ENCODE peak calls at places on chromosomes 11 and 22, in five cellular contexts. One of them, this sample, is unnamed.

GRCh38 chr22:46073683-46074504 is 76.4 kb upstream of the PPARA start:
- DNase-seq in DND-41: peak
- DNase-seq in cardiac fibroblast: peak
- DNase-seq in MM.1S: no peak
- DNase-seq in neural crest cell: no peak
- DNase-seq in this sample: no peak

GRCh38 chr11:18754308-18754707 is 28.3 kb upstream of the IGSF22 start:
- DNase-seq in cardiac fibroblast: peak
- DNase-seq in MM.1S: no peak
- DNase-seq in neural crest cell: no peak
- DNase-seq in DND-41: no peak
- DNase-seq in this sample: no peak

GRCh38 chr11:7348432-7349298 is 97.0 kb downstream of the SYT9 start:
- DNase-seq in neural crest cell: no peak
- DNase-seq in MM.1S: no peak
- DNase-seq in DND-41: no peak
- DNase-seq in cardiac fibroblast: no peak
- DNase-seq in this sample: no peak

GRCh38 chr11:19951558-19952083 is 208.7 kb downstream of the DBX1 start:
- DNase-seq in DND-41: no peak
- DNase-seq in cardiac fibroblast: peak
- DNase-seq in MM.1S: peak
- DNase-seq in neural crest cell: no peak
- DNase-seq in this sample: peak

GRCh38 chr11:17000987-17001386 is 13.2 kb downstream of the PLEKHA7 start:
- DNase-seq in neural crest cell: no peak
- DNase-seq in MM.1S: no peak
- DNase-seq in DND-41: no peak
- DNase-seq in cardiac fibroblast: no peak
- DNase-seq in this sample: no peak

GRCh38 chr22:18091916-18092526 is 14.2 kb downstream of the PEX26 start:
- DNase-seq in DND-41: no peak
- DNase-seq in neural crest cell: no peak
- DNase-seq in cardiac fibroblast: peak
- DNase-seq in MM.1S: peak
- DNase-seq in this sample: no peak

GRCh38 chr11:66090288-66090687 is 20.2 kb downstream of the PACS1 start:
- DNase-seq in neural crest cell: no peak
- DNase-seq in DND-41: no peak
- DNase-seq in MM.1S: no peak
- DNase-seq in cardiac fibroblast: no peak
- DNase-seq in this sample: no peak

GRCh38 chr22:27724706-27725105 is 76.8 kb downstream of the MN1 start:
- DNase-seq in neural crest cell: no peak
- DNase-seq in MM.1S: no peak
- DNase-seq in cardiac fibroblast: no peak
- DNase-seq in DND-41: no peak
- DNase-seq in this sample: no peak

GRCh38 chr11:72004515-72005346 is 6.0 kb downstream of the IL18BP start:
- DNase-seq in MM.1S: no peak
- DNase-seq in DND-41: no peak
- DNase-seq in neural crest cell: no peak
- DNase-seq in cardiac fibroblast: no peak
- DNase-seq in this sample: no peak

GRCh38 chr11:37630866-37631265 is 1032.8 kb upstream of the RAG2 start:
- DNase-seq in MM.1S: no peak
- DNase-seq in DND-41: no peak
- DNase-seq in cardiac fibroblast: no peak
- DNase-seq in neural crest cell: no peak
- DNase-seq in this sample: no peak

GRCh38 chr11:115504279-115505158 is at the start of gene CADM1:
- DNase-seq in DND-41: no peak
- DNase-seq in cardiac fibroblast: peak
- DNase-seq in neural crest cell: peak
- DNase-seq in MM.1S: peak
- DNase-seq in this sample: peak

GRCh38 chr11:57761301-57762234 is at the start of gene CTNND1:
- DNase-seq in DND-41: peak
- DNase-seq in neural crest cell: peak
- DNase-seq in cardiac fibroblast: peak
- DNase-seq in MM.1S: no peak
- DNase-seq in this sample: peak

GRCh38 chr11:43245471-43245870 is 66.3 kb upstream of the API5 start:
- DNase-seq in DND-41: no peak
- DNase-seq in neural crest cell: no peak
- DNase-seq in cardiac fibroblast: no peak
- DNase-seq in MM.1S: no peak
- DNase-seq in this sample: no peak

GRCh38 chr11:842370-843002 is at the start of the genes POLR2L and TSPAN4:
- DNase-seq in DND-41: peak
- DNase-seq in cardiac fibroblast: peak
- DNase-seq in MM.1S: peak
- DNase-seq in neural crest cell: peak
- DNase-seq in this sample: peak

GRCh38 chr22:22698263-22698750 is 53.9 kb downstream of the GGTLC2 start:
- DNase-seq in MM.1S: no peak
- DNase-seq in cardiac fibroblast: no peak
- DNase-seq in neural crest cell: no peak
- DNase-seq in DND-41: no peak
- DNase-seq in this sample: peak

GRCh38 chr11:65789230-65790103 is 2.6 kb downstream of the OVOL1 start:
- DNase-seq in cardiac fibroblast: no peak
- DNase-seq in neural crest cell: no peak
- DNase-seq in DND-41: no peak
- DNase-seq in MM.1S: no peak
- DNase-seq in this sample: no peak

DNA sequence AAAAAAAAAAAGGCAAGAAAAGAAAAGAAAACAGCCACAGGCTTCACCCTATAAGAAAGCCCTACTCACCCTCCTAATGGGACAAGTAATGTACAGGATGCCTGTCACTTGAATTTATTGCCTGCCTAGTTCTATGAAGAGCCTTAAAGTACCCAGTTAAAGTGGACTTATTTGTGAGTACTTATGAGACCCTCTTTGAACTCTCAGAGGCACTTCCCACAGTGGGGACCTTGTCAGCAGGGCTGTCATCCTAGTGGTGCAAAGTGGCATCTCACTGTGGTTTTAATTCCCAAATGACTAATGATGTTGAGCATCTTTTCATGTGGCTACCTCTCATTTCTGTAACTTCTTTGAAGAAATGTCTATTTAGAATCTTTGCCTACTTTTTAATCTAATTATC is 41.8 kb upstream of the BARX2 start:
- DNase-seq in DND-41: peak
- DNase-seq in neural crest cell: no peak
- DNase-seq in cardiac fibroblast: no peak
- DNase-seq in MM.1S: no peak
- DNase-seq in this sample: no peak
- TF ChIP-seq CTCF in DND-41: peak
- TF ChIP-seq CTCF in neural crest cell: peak
- TF ChIP-seq CTCF in cardiac fibroblast: peak
- TF ChIP-seq CTCF in MM.1S: peak
- TF ChIP-seq CTCF in this sample: no peak

GRCh38 chr22:38302906-38303305 is 14.3 kb downstream of the CSNK1E start:
- DNase-seq in neural crest cell: no peak
- DNase-seq in MM.1S: no peak
- DNase-seq in cardiac fibroblast: no peak
- DNase-seq in DND-41: no peak
- DNase-seq in this sample: no peak

GRCh38 chr22:38305481-38306448 is 11.5 kb downstream of the CSNK1E start:
- DNase-seq in cardiac fibroblast: peak
- DNase-seq in MM.1S: peak
- DNase-seq in neural crest cell: no peak
- DNase-seq in DND-41: no peak
- DNase-seq in this sample: peak

GRCh38 chr22:38303974-38304373 is 13.3 kb downstream of the CSNK1E start:
- DNase-seq in MM.1S: no peak
- DNase-seq in neural crest cell: no peak
- DNase-seq in cardiac fibroblast: no peak
- DNase-seq in DND-41: no peak
- DNase-seq in this sample: no peak

GRCh38 chr22:38300197-38300945 is 16.9 kb downstream of the CSNK1E start:
- DNase-seq in MM.1S: no peak
- DNase-seq in neural crest cell: no peak
- DNase-seq in cardiac fibroblast: no peak
- DNase-seq in DND-41: no peak
- DNase-seq in this sample: no peak

GRCh38 chr22:38304526-38304925 is 12.7 kb downstream of the CSNK1E start:
- DNase-seq in MM.1S: no peak
- DNase-seq in neural crest cell: no peak
- DNase-seq in DND-41: no peak
- DNase-seq in cardiac fibroblast: peak
- DNase-seq in this sample: no peak
- TF ChIP-seq CTCF in MM.1S: no peak
- TF ChIP-seq CTCF in neural crest cell: peak
- TF ChIP-seq CTCF in DND-41: no peak
- TF ChIP-seq CTCF in cardiac fibroblast: peak
- TF ChIP-seq CTCF in this sample: no peak

GRCh38 chr11:76510060-76511047 is 65.5 kb downstream of the EMSY start:
- DNase-seq in MM.1S: no peak
- DNase-seq in cardiac fibroblast: peak
- DNase-seq in DND-41: no peak
- DNase-seq in neural crest cell: no peak
- DNase-seq in this sample: no peak

GRCh38 chr11:76513654-76514034 is 68.8 kb downstream of the EMSY start:
- DNase-seq in MM.1S: no peak
- DNase-seq in DND-41: no peak
- DNase-seq in neural crest cell: no peak
- DNase-seq in cardiac fibroblast: no peak
- DNase-seq in this sample: no peak

GRCh38 chr11:76515494-76515893 is 70.7 kb downstream of the EMSY start:
- DNase-seq in MM.1S: no peak
- DNase-seq in cardiac fibroblast: no peak
- DNase-seq in neural crest cell: no peak
- DNase-seq in DND-41: no peak
- DNase-seq in this sample: no peak

GRCh38 chr11:76512851-76513653 is 68.2 kb downstream of the EMSY start:
- DNase-seq in neural crest cell: no peak
- DNase-seq in cardiac fibroblast: peak
- DNase-seq in DND-41: no peak
- DNase-seq in MM.1S: peak
- DNase-seq in this sample: no peak
- TF ChIP-seq CTCF in neural crest cell: peak
- TF ChIP-seq CTCF in cardiac fibroblast: peak
- TF ChIP-seq CTCF in DND-41: peak
- TF ChIP-seq CTCF in MM.1S: peak
- TF ChIP-seq CTCF in this sample: no peak

DNA sequence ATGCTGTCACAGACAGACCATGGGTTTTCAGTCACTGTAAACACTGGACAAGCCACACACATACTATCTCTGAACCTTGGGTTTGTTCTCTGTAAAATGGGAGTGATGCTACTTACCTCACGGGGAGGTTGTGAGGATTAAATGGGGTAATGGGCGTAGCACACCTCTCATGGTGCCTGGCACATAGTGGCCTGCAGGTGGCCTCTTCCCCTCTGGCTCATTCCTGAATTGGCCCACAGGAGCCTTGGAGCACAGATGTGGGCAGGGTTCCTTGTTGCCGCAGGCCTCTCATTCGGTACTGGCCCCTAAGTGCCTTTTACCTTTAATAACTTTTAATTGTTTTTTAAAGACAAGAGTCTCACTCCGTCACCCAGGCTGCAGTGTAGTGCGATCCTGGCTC is 11.7 kb downstream of the MICAL2 start:
- DNase-seq in cardiac fibroblast: no peak
- DNase-seq in DND-41: no peak
- DNase-seq in neural crest cell: no peak
- DNase-seq in MM.1S: no peak
- DNase-seq in this sample: no peak
- TF ChIP-seq CTCF in cardiac fibroblast: peak
- TF ChIP-seq CTCF in DND-41: peak
- TF ChIP-seq CTCF in neural crest cell: peak
- TF ChIP-seq CTCF in MM.1S: peak
- TF ChIP-seq CTCF in this sample: no peak

DNA sequence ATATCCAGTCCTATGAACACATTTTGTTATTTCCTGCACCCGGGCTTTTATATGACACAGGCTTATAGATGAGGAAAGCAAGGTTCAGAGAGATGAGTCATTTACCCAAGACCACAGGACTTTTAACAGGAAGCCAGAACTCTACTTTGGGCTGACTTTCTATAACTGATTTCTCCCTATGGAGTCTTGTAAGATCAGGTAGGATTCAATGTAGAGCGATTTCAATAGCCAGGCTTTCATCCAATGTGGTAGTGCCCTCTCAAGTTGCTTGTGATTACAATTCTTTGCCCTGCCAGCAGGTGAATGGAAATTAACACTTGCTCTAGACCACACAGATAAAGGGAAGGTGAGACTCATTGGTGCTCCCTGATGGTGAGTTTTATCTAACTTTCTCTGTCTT is 378.3 kb downstream of the INSC start:
- DNase-seq in MM.1S: no peak
- DNase-seq in neural crest cell: no peak
- DNase-seq in cardiac fibroblast: no peak
- DNase-seq in DND-41: no peak
- DNase-seq in this sample: no peak
- TF ChIP-seq CTCF in MM.1S: no peak
- TF ChIP-seq CTCF in neural crest cell: no peak
- TF ChIP-seq CTCF in cardiac fibroblast: no peak
- TF ChIP-seq CTCF in DND-41: no peak
- TF ChIP-seq CTCF in this sample: no peak

This sample was measured in GM20000.